ENCODE peak calls at places on chromosome 16, in nine cellular contexts. U is dorsolateral prefrontal cortex; W is GM06990; A is upper lobe of right lung; M is fibroblast of lung; Q is lung; E is HL-60; K is iPS DF 6.9; T is effector memory CD4-positive, alpha-beta T cell. S is an unnamed sample.

GRCh38 chr16:71855937-71856662 is 10.3 kb downstream of the ATXN1L start:
- DNase-seq in U (no peak), W (no peak), A (no peak), M (no peak), Q (no peak), E (no peak), K (no peak), T (no peak), S (no peak)

GRCh38 chr16:48965391-48965790 is 316.2 kb downstream of the CBLN1 start:
- DNase-seq in U (no peak), W (no peak), A (no peak), M (peak; percentile 45), Q (no peak), E (no peak), K (no peak), T (no peak), S (no peak)

GRCh38 chr16:67277294-67277998 is 1.9 kb upstream of the PLEKHG4 start:
- DNase-seq in U (no peak), W (no peak), A (no peak), M (peak; percentile 100), Q (peak; percentile 53), E (peak; percentile 64), K (no peak), T (no peak), S (peak; percentile 90)

GRCh38 chr16:84825896-84826557 is 6.2 kb downstream of the CRISPLD2 start:
- DNase-seq in U (no peak), W (no peak), A (no peak), M (peak; percentile 36), Q (no peak), E (no peak), K (no peak), T (no peak), S (no peak)

GRCh38 chr16:10088380-10088793 is 93.8 kb downstream of the GRIN2A start:
- DNase-seq in U (no peak), W (no peak), A (no peak), M (peak; percentile 66), Q (no peak), E (no peak), K (no peak), T (no peak), S (no peak)

GRCh38 chr16:53043462-53043861 is 9.2 kb downstream of the CHD9NB start:
- DNase-seq in U (peak; percentile 44), W (no peak), A (no peak), M (peak; percentile 10), Q (no peak), E (no peak), K (no peak), T (no peak), S (no peak)

GRCh38 chr16:4323845-4324478 is 8.1 kb downstream of the GLIS2 start:
- DNase-seq in U (no peak), W (no peak), A (peak; percentile 81), M (peak; percentile 42), Q (no peak), E (no peak), K (no peak), T (no peak), S (peak; percentile 88)

GRCh38 chr16:58409316-58409973 is 17.2 kb downstream of the GINS3 start:
- DNase-seq in U (peak; percentile 39), W (no peak), A (no peak), M (peak; percentile 93), Q (no peak), E (no peak), K (no peak), T (no peak), S (peak; percentile 60)

GRCh38 chr16:73794936-73795335 is 501.7 kb upstream of the PSMD7 start:
- DNase-seq in U (no peak), W (no peak), A (no peak), M (no peak), Q (no peak), E (no peak), K (no peak), T (no peak), S (no peak)

GRCh38 chr16:53445534-53445933 is 11.3 kb downstream of the RBL2 start:
- DNase-seq in U (no peak), W (no peak), A (no peak), M (no peak), Q (no peak), E (no peak), K (no peak), T (no peak), S (no peak)

GRCh38 chr16:58301052-58301451 is 6.2 kb upstream of the PRSS54 start:
- DNase-seq in U (no peak), W (no peak), A (no peak), M (no peak), Q (no peak), E (no peak), K (no peak), T (no peak), S (no peak)

GRCh38 chr16:30985401-30986128 is 558 bp downstream of the HSD3B7 start:
- DNase-seq in U (no peak), W (no peak), A (peak; percentile 89), M (no peak), Q (peak; percentile 63), E (no peak), K (no peak), T (no peak), S (peak; percentile 82)

GRCh38 chr16:53372942-53373871 is 61.1 kb upstream of the RBL2 start:
- DNase-seq in U (no peak), W (peak; percentile 50), A (peak; percentile 91), M (no peak), Q (peak; percentile 85), E (no peak), K (no peak), T (peak; percentile 57), S (peak; percentile 75)

GRCh38 chr16:23214796-23215195 is 32.3 kb downstream of the SCNN1G start:
- DNase-seq in U (no peak), W (no peak), A (no peak), M (no peak), Q (no peak), E (no peak), K (no peak), T (no peak), S (no peak)

GRCh38 chr16:12426122-12426521 is 377.6 kb downstream of the CPPED1 start:
- DNase-seq in U (no peak), W (no peak), A (no peak), M (peak; percentile 48), Q (no peak), E (no peak), K (no peak), T (no peak), S (no peak)

GRCh38 chr16:71627631-71628236 is 1.8 kb downstream of the MARVELD3 start:
- DNase-seq in U (no peak), W (no peak), A (no peak), M (no peak), Q (no peak), E (no peak), K (no peak), T (no peak), S (no peak)

GRCh38 chr16:13936596-13937081 is 16.7 kb downstream of the ERCC4 start:
- DNase-seq in U (no peak), W (no peak), A (no peak), M (peak; percentile 56), Q (no peak), E (peak; percentile 59), K (no peak), T (no peak), S (no peak)

GRCh38 chr16:59021751-59022150 is 287.6 kb upstream of the GOT2 start:
- DNase-seq in U (no peak), W (no peak), A (no peak), M (peak; percentile 25), Q (no peak), E (no peak), K (no peak), T (no peak), S (no peak)

GRCh38 chr16:78091419-78091818 is 8.0 kb upstream of the WWOX start:
- DNase-seq in U (no peak), W (no peak), A (no peak), M (no peak), Q (no peak), E (no peak), K (no peak), T (no peak), S (no peak)

GRCh38 chr16:85955566-85955965 is 56.6 kb downstream of the IRF8 start:
- DNase-seq in U (no peak), W (peak; percentile 57), A (no peak), M (no peak), Q (no peak), E (no peak), K (no peak), T (no peak), S (no peak)

GRCh38 chr16:1325261-1325660 is 8.2 kb upstream of the BAIAP3 start:
- DNase-seq in U (no peak), W (no peak), A (no peak), M (no peak), Q (no peak), E (no peak), K (no peak), T (no peak), S (no peak)
- H3K27me3 ChIP-seq in U (no peaks in the 10 kb centered on the region), W (no peaks in the 10 kb centered on the region), A (no peaks in the 10 kb centered on the region), M (no peaks in the 10 kb centered on the region), Q (no peaks in the 10 kb centered on the region), E (no peaks in the 10 kb centered on the region), K (no peaks in the 10 kb centered on the region), T (no peaks in the 10 kb centered on the region), S (no peaks in the 10 kb centered on the region)

DNA sequence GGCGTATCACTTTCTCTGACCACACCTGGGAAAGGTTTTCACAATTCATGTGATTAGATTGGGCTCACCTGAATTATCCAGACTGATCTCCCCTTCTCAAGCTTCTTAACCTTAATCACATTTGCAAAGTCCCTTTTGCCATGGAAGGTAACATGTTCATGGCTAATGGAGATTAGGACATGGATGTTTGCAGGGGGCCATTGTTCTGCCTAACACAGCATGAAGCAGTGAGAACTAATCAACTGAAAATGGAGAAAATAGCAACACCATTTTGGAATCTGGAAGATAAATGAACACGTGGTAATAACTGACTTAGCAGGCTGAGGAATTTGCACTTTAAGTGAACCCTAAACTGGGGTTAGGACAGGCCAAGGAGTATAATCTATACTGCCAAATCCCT is 25.0 kb upstream of the SBK1 start:
- DNase-seq in U (no peak), W (no peak), A (no peak), M (no peak), Q (no peak), E (no peak), K (no peak), T (no peak), S (no peak)
- H3K27me3 ChIP-seq in U (no peaks in the 10 kb centered on the region), W (peaks cover 2% of the 10 kb centered on the region), A (no peaks in the 10 kb centered on the region), M (peaks cover 3% of the 10 kb centered on the region), Q (no peaks in the 10 kb centered on the region), E (no peaks in the 10 kb centered on the region), K (no peaks in the 10 kb centered on the region), T (no peaks in the 10 kb centered on the region), S (no peaks in the 10 kb centered on the region)

DNA sequence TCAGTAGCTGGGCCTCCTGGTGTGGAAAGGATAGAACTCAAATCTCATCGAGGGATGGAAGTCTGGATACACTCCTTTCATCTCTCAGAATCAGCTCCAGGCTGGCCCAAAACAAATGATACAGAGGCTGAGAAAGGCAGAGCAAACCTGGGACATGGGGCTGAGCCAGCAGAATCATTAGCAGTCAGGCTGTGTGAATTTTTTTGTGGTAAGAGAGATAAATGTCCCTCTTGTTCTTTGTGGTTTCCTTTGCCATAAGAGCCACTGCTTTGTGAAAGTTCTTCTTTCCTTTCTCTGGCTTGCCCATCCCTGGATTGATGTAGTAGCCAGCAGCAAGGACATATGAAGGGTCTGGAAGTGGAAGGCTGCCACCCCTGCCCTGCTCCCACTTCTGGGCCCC is 146.2 kb downstream of the CDH13 start:
- DNase-seq in U (no peak), W (no peak), A (no peak), M (peak; percentile 60), Q (no peak), E (no peak), K (no peak), T (no peak), S (no peak)
- H3K27me3 ChIP-seq in U (no peaks in the 10 kb centered on the region), W (no peaks in the 10 kb centered on the region), A (no peaks in the 10 kb centered on the region), M (no peaks in the 10 kb centered on the region), Q (no peaks in the 10 kb centered on the region), E (no peaks in the 10 kb centered on the region), K (no peaks in the 10 kb centered on the region), T (no peaks in the 10 kb centered on the region), S (no peaks in the 10 kb centered on the region)

GRCh38 chr16:56630134-56630533 is 2.3 kb upstream of the MT1M start:
- DNase-seq in U (no peak), W (no peak), A (no peak), M (no peak), Q (no peak), E (no peak), K (no peak), T (no peak), S (no peak)
- H3K27me3 ChIP-seq in U (no peaks in the 10 kb centered on the region), W (peaks cover 3% of the 10 kb centered on the region), A (peaks cover 12% of the 10 kb centered on the region), M (no peaks in the 10 kb centered on the region), Q (no peaks in the 10 kb centered on the region), E (peaks cover 57% of the 10 kb centered on the region), K (peaks cover 88% of the 10 kb centered on the region), T (peaks cover 43% of the 10 kb centered on the region), S (no peaks in the 10 kb centered on the region)

S was measured in aorta.